ENCODE peak calls at places on chromosomes 5 and 9, in seven cellular contexts. Z is esophagus squamous epithelium, W is nephron progenitor cell, C is AG04450, X is M059J, B is RWPE1, U is fibroblast of the conjunctiva. R is an unnamed sample.

GRCh38 chr5:173479711-173480110 is 136.7 kb downstream of the BOD1 start:
- DNase-seq in B (no peak), W (no peak), X (peak), U (no peak), Z (no peak), C (no peak), R (no peak)

GRCh38 chr5:135353952-135354721 is 44.9 kb downstream of the MACROH2A1 start:
- DNase-seq in U (peak), Z (no peak), X (peak), B (no peak), W (no peak), C (peak), R (peak)

GRCh38 chr5:110832683-110833082 is 93.9 kb downstream of the SLC25A46 start:
- DNase-seq in X (no peak), C (no peak), U (no peak), B (no peak), Z (no peak), W (no peak), R (no peak)

GRCh38 chr5:170971-171800 is 20.1 kb upstream of the LRRC14B start:
- DNase-seq in W (peak), U (no peak), Z (no peak), X (no peak), C (no peak), B (no peak), R (no peak)

GRCh38 chr9:132802121-132802795 is 75.8 kb downstream of the AK8 start:
- DNase-seq in B (no peak), Z (no peak), X (no peak), C (no peak), U (no peak), W (no peak), R (no peak)

GRCh38 chr5:89200899-89201298 is 317.9 kb upstream of the MEF2C start:
- DNase-seq in Z (no peak), U (no peak), C (no peak), W (no peak), B (no peak), X (no peak), R (no peak)

GRCh38 chr9:121326130-121326838 is 43.8 kb downstream of the STOM start:
- DNase-seq in Z (no peak), W (no peak), X (no peak), B (no peak), C (no peak), U (peak), R (peak)

GRCh38 chr5:5919411-5919810 is 458.9 kb downstream of the MED10 start:
- DNase-seq in U (no peak), C (no peak), X (no peak), B (no peak), W (no peak), Z (no peak), R (no peak)

GRCh38 chr5:16464664-16465543 is 696 bp downstream of the ZNF622 start:
- DNase-seq in W (no peak), X (peak), B (no peak), C (no peak), U (no peak), Z (no peak), R (no peak)

GRCh38 chr5:76331139-76331538 is 71.9 kb upstream of the IQGAP2 start:
- DNase-seq in U (no peak), Z (no peak), C (no peak), X (no peak), B (no peak), W (no peak), R (no peak)

GRCh38 chr5:103487253-103487652 is 75.3 kb downstream of the NUDT12 start:
- DNase-seq in X (peak), C (no peak), B (no peak), W (peak), Z (no peak), U (no peak), R (no peak)

R was measured in AG09319.